ENCODE peak calls at places on chromosomes 12 and 14, in ten cellular contexts. R is H54, I is breast epithelium, T is testis, U is right lobe of liver, S is heart left ventricle, V is ovary, M is uterus, N is H1, A is Peyer's patch. Q is an unnamed sample.

GRCh38 chr12:93573552-93574223 is 1.2 kb downstream of the SOCS2 start:
- DNase-seq in R (no peak), I (no peak), T (peak), U (no peak), S (no peak), V (no peak), M (no peak), N (no peak), A (no peak), Q (no peak)

GRCh38 chr12:123764109-123764508 is 2.0 kb downstream of the DNAH10 start:
- DNase-seq in R (no peak), I (no peak), T (no peak), U (no peak), S (no peak), V (no peak), M (no peak), N (no peak), A (no peak), Q (no peak)

GRCh38 chr12:98227162-98227561 is 288.2 kb upstream of the TMPO start:
- DNase-seq in R (no peak), I (no peak), T (peak), U (no peak), S (no peak), V (no peak), M (no peak), N (no peak), A (no peak), Q (no peak)

GRCh38 chr12:63480186-63480585 is 188.1 kb downstream of the DPY19L2 start:
- DNase-seq in R (no peak), I (no peak), T (no peak), U (no peak), S (no peak), V (no peak), M (no peak), N (no peak), A (no peak), Q (no peak)

GRCh38 chr14:96071561-96071960 is 32.4 kb downstream of the C14orf132 start:
- DNase-seq in R (no peak), I (no peak), T (no peak), U (no peak), S (no peak), V (no peak), M (no peak), N (no peak), A (peak), Q (no peak)

GRCh38 chr14:39318574-39318973 is 84.9 kb downstream of the MIA2 start:
- DNase-seq in R (no peak), I (no peak), T (no peak), U (no peak), S (no peak), V (no peak), M (no peak), N (no peak), A (no peak), Q (no peak)

GRCh38 chr12:8784464-8784863 is 38.0 kb upstream of the A2ML1 start:
- DNase-seq in R (no peak), I (no peak), T (no peak), U (no peak), S (no peak), V (no peak), M (no peak), N (no peak), A (no peak), Q (no peak)

GRCh38 chr14:58014778-58015177 is 137.2 kb downstream of the ARMH4 start:
- DNase-seq in R (no peak), I (no peak), T (no peak), U (no peak), S (no peak), V (no peak), M (no peak), N (no peak), A (no peak), Q (no peak)

GRCh38 chr14:73787760-73788508 is 63.7 kb upstream of the PTGR2 start:
- DNase-seq in R (no peak), I (no peak), T (no peak), U (no peak), S (no peak), V (no peak), M (no peak), N (no peak), A (no peak), Q (no peak)

GRCh38 chr14:94180655-94181271 is 6.6 kb downstream of the PPP4R4 start:
- DNase-seq in R (peak), I (no peak), T (no peak), U (no peak), S (no peak), V (no peak), M (no peak), N (no peak), A (no peak), Q (no peak)

GRCh38 chr12:49622501-49623141 is 740 bp upstream of the PRPF40B start:
- DNase-seq in R (no peak), I (no peak), T (peak), U (no peak), S (no peak), V (no peak), M (no peak), N (no peak), A (peak), Q (peak)

GRCh38 chr12:46134205-46134811 is 134.5 kb downstream of the SLC38A1 start:
- DNase-seq in R (no peak), I (no peak), T (no peak), U (no peak), S (no peak), V (no peak), M (no peak), N (no peak), A (no peak), Q (no peak)

GRCh38 chr12:110794623-110795280 is 52.0 kb upstream of the CCDC63 start:
- DNase-seq in R (no peak), I (peak), T (peak), U (no peak), S (peak), V (peak), M (peak), N (no peak), A (peak), Q (peak)

GRCh38 chr14:59248170-59248569 is 59.7 kb downstream of the DAAM1 start:
- DNase-seq in R (no peak), I (no peak), T (no peak), U (no peak), S (no peak), V (no peak), M (no peak), N (no peak), A (no peak), Q (no peak)

GRCh38 chr12:112294793-112295192 is 87.4 kb downstream of the HECTD4 start:
- DNase-seq in R (no peak), I (no peak), T (no peak), U (no peak), S (no peak), V (no peak), M (no peak), N (no peak), A (no peak), Q (no peak)

GRCh38 chr12:106819991-106820390 is 45.5 kb downstream of the RIC8B start:
- DNase-seq in R (no peak), I (no peak), T (no peak), U (no peak), S (no peak), V (no peak), M (no peak), N (no peak), A (no peak), Q (no peak)

GRCh38 chr14:97499790-97500481 is 702.8 kb downstream of the VRK1 start:
- DNase-seq in R (no peak), I (no peak), T (no peak), U (no peak), S (no peak), V (no peak), M (no peak), N (no peak), A (no peak), Q (no peak)

GRCh38 chr12:51244269-51244668 is 5.6 kb downstream of the DAZAP2 start:
- DNase-seq in R (no peak), I (no peak), T (no peak), U (no peak), S (no peak), V (no peak), M (no peak), N (no peak), A (no peak), Q (no peak)

GRCh38 chr12:2190085-2190484 is 137.3 kb downstream of the CACNA1C start:
- DNase-seq in R (no peak), I (no peak), T (no peak), U (no peak), S (no peak), V (no peak), M (no peak), N (no peak), A (no peak), Q (no peak)

GRCh38 chr12:57145460-57146059 is 1.9 kb downstream of the LRP1-AS start:
- DNase-seq in R (no peak), I (no peak), T (no peak), U (no peak), S (no peak), V (no peak), M (peak), N (no peak), A (no peak), Q (no peak)

GRCh38 chr14:84749191-84749945 is 780.6 kb upstream of the FLRT2 start:
- DNase-seq in R (no peak), I (no peak), T (no peak), U (no peak), S (no peak), V (no peak), M (no peak), N (no peak), A (no peak), Q (no peak)

GRCh38 chr12:68267892-68268396 is 14.5 kb upstream of the IL22 start:
- DNase-seq in R (no peak), I (no peak), T (no peak), U (no peak), S (no peak), V (no peak), M (no peak), N (no peak), A (no peak), Q (no peak)

GRCh38 chr12:34387711-34388635 is 365.7 kb downstream of the ALG10 start:
- DNase-seq in R (no peak), I (no peak), T (no peak), U (no peak), S (peak), V (no peak), M (no peak), N (no peak), A (no peak), Q (no peak)

GRCh38 chr12:131833288-131833895 is 5.2 kb downstream of the MMP17 start:
- DNase-seq in R (no peak), I (no peak), T (no peak), U (no peak), S (peak), V (no peak), M (no peak), N (no peak), A (no peak), Q (no peak)

GRCh38 chr12:63918788-63919300 is 74.3 kb downstream of the SRGAP1 start:
- DNase-seq in R (peak), I (no peak), T (no peak), U (no peak), S (no peak), V (no peak), M (no peak), N (no peak), A (no peak), Q (no peak)

GRCh38 chr12:77116277-77116676 is 50.9 kb upstream of the E2F7 start:
- DNase-seq in R (no peak), I (no peak), T (no peak), U (no peak), S (no peak), V (no peak), M (no peak), N (no peak), A (no peak), Q (no peak)

DNA sequence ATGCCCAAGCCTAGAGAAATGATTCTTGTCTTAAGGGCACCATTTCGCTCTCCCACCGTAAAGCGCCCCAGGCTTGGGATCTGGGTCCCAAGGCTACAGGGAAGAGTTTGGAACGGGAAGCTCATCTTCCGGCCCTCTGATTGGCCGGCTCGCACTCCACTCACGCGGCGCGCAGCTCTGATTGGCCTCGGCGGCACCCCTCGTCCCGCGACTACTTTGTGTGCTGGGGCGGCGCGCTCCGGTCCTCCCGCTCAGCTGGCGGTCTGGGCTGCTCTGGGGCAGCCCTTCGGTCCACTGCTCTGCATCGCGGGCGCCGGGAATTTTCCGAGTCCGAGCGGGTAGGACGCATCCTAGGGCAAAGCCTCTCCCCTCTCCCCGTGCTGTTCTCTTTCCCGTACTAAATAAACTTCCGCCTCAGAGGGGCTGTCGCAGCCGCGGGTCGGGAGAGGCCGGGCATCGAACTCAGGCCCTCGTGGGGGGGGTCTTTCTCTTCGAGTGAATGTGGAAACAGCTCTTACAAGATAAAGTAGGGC is 808 bp upstream of the FUT8 start:
- DNase-seq in R (peak), I (peak), T (peak), U (peak), S (peak), V (peak), M (peak), N (peak), A (peak), Q (peak)
- TF ChIP-seq POLR2A in R (peak), I (peak), T (no peak), U (peak), S (peak), V (peak), M (peak), N (no peak), A (peak), Q (peak)

GRCh38 chr14:104425171-104425681 is 154.3 kb upstream of the C14orf180 start:
- DNase-seq in R (no peak), I (no peak), T (no peak), U (no peak), S (peak), V (no peak), M (no peak), N (no peak), A (no peak), Q (no peak)
- TF ChIP-seq POLR2A in R (no peak), I (no peak), T (no peak), U (no peak), S (no peak), V (no peak), M (no peak), N (no peak), A (no peak), Q (no peak)

DNA sequence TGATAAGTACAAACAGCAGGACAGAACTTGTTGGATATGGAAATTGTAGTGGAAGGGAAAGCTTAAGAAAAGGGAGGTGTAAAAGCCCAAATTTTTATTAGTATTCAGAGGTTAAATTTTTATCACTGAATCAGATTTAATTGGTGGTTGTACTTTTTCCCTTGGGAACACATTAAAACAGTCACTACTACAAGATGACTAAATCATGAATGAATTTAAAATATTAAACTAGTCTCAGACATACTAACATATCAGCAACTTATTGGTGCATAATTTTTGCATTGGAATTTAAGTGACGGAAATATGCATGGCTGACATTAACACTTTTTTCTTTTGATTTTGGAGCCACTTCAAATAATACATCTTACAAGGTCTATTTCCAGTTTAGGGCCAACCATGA is 27.6 kb downstream of the SAMD4A start:
- DNase-seq in R (no peak), I (no peak), T (no peak), U (no peak), S (no peak), V (no peak), M (no peak), N (no peak), A (no peak), Q (no peak)
- TF ChIP-seq POLR2A in R (no peak), I (no peak), T (no peak), U (no peak), S (no peak), V (no peak), M (no peak), N (no peak), A (no peak), Q (no peak)

DNA sequence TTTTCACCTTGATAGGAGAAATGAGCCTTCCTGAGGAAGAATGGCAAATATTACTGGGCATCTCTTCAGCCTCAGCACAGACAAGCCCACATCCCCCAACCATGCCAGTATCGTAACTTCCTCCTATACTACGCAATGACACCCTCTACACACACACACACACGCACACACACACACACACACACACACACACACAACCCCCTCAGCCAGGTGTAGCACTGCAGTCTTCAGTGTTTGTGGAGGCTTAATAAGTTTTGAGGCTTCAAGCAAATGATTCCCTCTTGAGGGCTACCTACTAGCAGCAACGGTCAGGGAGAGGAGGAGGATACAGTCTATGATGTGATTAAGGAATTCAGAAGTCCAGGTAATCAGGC is 1.6 kb downstream of the DGKA start:
- DNase-seq in R (no peak), I (no peak), T (no peak), U (no peak), S (no peak), V (no peak), M (no peak), N (no peak), A (peak), Q (no peak)
- TF ChIP-seq POLR2A in R (no peak), I (no peak), T (no peak), U (no peak), S (no peak), V (no peak), M (no peak), N (no peak), A (peak), Q (no peak)

GRCh38 chr14:91229743-91230200 is 14.7 kb downstream of the GPR68 start:
- DNase-seq in R (peak), I (no peak), T (no peak), U (no peak), S (no peak), V (no peak), M (no peak), N (no peak), A (peak), Q (no peak)
- TF ChIP-seq POLR2A in R (no peak), I (no peak), T (no peak), U (no peak), S (no peak), V (no peak), M (no peak), N (no peak), A (no peak), Q (no peak)

GRCh38 chr12:27331299-27331926 is 1.2 kb upstream of the BMAL2 start:
- DNase-seq in R (peak), I (no peak), T (no peak), U (no peak), S (no peak), V (no peak), M (no peak), N (no peak), A (no peak), Q (peak)

GRCh38 chr12:27334052-27334720 is 1.6 kb downstream of the BMAL2 start:
- DNase-seq in R (no peak), I (no peak), T (no peak), U (no peak), S (no peak), V (no peak), M (no peak), N (no peak), A (no peak), Q (no peak)

GRCh38 chr12:27333311-27334009 is 824 bp downstream of the BMAL2 start:
- DNase-seq in R (no peak), I (no peak), T (peak), U (peak), S (peak), V (no peak), M (no peak), N (no peak), A (peak), Q (peak)

GRCh38 chr12:27331927-27332324 is 710 bp upstream of the BMAL2 start:
- DNase-seq in R (no peak), I (no peak), T (no peak), U (no peak), S (no peak), V (no peak), M (no peak), N (no peak), A (no peak), Q (no peak)

GRCh38 chr12:27332407-27333310 is at the start of gene BMAL2:
- DNase-seq in R (peak), I (no peak), T (peak), U (peak), S (peak), V (peak), M (peak), N (no peak), A (peak), Q (peak)
- TF ChIP-seq POLR2A in R (peak), I (no peak), T (no peak), U (peak), S (no peak), V (no peak), M (no peak), N (peak), A (no peak), Q (no peak)

DNA sequence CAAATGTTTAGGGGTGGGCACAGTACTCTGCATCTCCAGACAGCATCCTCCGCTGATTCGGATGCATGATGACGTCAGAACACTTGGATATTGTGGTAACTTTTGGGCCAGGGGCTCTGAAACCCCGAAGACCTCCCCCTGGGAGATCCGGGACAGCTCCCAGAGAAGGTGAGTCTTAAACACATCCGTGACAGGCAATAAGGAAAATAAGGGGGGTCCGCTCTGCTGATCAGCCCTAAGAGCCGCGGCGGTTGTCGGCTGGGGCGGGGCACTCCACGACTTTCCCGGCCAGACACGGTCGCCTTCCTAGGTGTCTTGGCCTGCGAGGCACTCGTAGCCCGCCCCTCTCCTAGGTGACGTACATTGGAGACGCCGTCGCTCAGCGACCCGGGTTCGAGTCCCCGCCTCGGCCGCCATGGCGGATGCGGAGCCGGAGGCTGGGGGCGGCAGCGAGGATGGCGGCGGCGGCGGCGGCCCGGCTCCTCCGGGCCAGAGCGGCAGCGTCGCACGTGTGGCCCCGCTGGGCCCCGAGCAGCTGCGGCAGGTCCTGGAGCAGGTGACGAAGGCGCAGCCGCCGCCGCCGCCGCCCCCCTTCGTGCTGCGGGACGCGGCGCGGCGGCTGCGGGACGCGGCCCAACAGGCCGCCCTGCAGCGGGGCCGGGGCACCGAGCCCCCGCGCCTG is at the start of gene ZNF839:
- DNase-seq in R (peak), I (peak), T (peak), U (peak), S (peak), V (peak), M (peak), N (peak), A (peak), Q (peak)
- TF ChIP-seq POLR2A in R (peak), I (peak), T (peak), U (peak), S (peak), V (peak), M (peak), N (no peak), A (peak), Q (no peak)